ENCODE peak calls at places on chromosomes 2 and 18, in four cellular contexts. P is stomach, K is transverse colon, E is ovary. X is an unnamed sample.

GRCh38 chr2:112794131-112794733 is 9.9 kb upstream of the IL1A start:
- DNase-seq in P (peak; percentile 44), K (peak; percentile 15), E (no peak), X (no peak)

GRCh38 chr2:8672940-8673339 is 8.9 kb upstream of the ID2 start:
- DNase-seq in P (no peak), K (no peak), E (no peak), X (no peak)

GRCh38 chr2:181649436-181649979 is 7.4 kb downstream of the CERKL start:
- DNase-seq in P (no peak), K (no peak), E (no peak), X (no peak)

GRCh38 chr2:53896864-53897263 is 37.1 kb upstream of the GPR75 start:
- DNase-seq in P (no peak), K (no peak), E (no peak), X (no peak)

GRCh38 chr2:229780856-229781773 is 66.8 kb upstream of the DNER start:
- DNase-seq in P (no peak), K (no peak), E (no peak), X (no peak)

GRCh38 chr2:6452702-6453481 is 412.8 kb downstream of the CMPK2 start:
- DNase-seq in P (no peak), K (no peak), E (no peak), X (no peak)

GRCh38 chr2:177148477-177149154 is 64.0 kb upstream of the HNRNPA3 start:
- DNase-seq in P (peak; percentile 80), K (peak; percentile 84), E (peak; percentile 70), X (no peak)

GRCh38 chr2:81658227-81658626 is 1353.7 kb upstream of the LRRTM1 start:
- DNase-seq in P (no peak), K (no peak), E (no peak), X (no peak)

GRCh38 chr2:28101123-28101522 is 210.6 kb downstream of the BABAM2 start:
- DNase-seq in P (no peak), K (no peak), E (no peak), X (no peak)

GRCh38 chr18:62741118-62741566 is 25.8 kb downstream of the PHLPP1 start:
- DNase-seq in P (no peak), K (peak; percentile 42), E (no peak), X (no peak)

GRCh38 chr2:55922488-55922887 is 1.1 kb downstream of the EFEMP1 start:
- DNase-seq in P (no peak), K (no peak), E (no peak), X (no peak)
- H3K4me1 ChIP-seq in P (no peaks in the 10 kb centered on the region), K (no peaks in the 10 kb centered on the region), E (peaks cover 1% of the 10 kb centered on the region), X (peaks cover 11% of the 10 kb centered on the region)

GRCh38 chr2:234257859-234258561 is 207.5 kb downstream of the SPP2 start:
- DNase-seq in P (peak; percentile 46), K (peak; percentile 66), E (no peak), X (no peak)
- TF ChIP-seq EP300 in P (no peak), K (no peak), E (no peak), X (no peak)

GRCh38 chr2:20615466-20616241 is 35.2 kb downstream of the HS1BP3 start:
- DNase-seq in P (peak; percentile 25), K (no peak), E (peak; percentile 34), X (no peak)

GRCh38 chr2:20612835-20613341 is 38.0 kb downstream of the HS1BP3 start:
- DNase-seq in P (no peak), K (no peak), E (peak; percentile 10), X (no peak)

GRCh38 chr2:20615046-20615465 is 35.8 kb downstream of the HS1BP3 start:
- DNase-seq in P (no peak), K (peak; percentile 6), E (peak; percentile 30), X (no peak)

GRCh38 chr2:20613342-20613916 is 37.5 kb downstream of the HS1BP3 start:
- DNase-seq in P (no peak), K (no peak), E (peak; percentile 31), X (no peak)

GRCh38 chr2:20614201-20615045 is 36.5 kb downstream of the HS1BP3 start:
- DNase-seq in P (peak; percentile 69), K (peak; percentile 8), E (peak; percentile 47), X (no peak)
- H3K4me1 ChIP-seq in P (peaks cover 76% of the 10 kb centered on the region), K (peaks cover 71% of the 10 kb centered on the region), E (peaks cover 49% of the 10 kb centered on the region), X (peaks cover 100% of the 10 kb centered on the region)

DNA sequence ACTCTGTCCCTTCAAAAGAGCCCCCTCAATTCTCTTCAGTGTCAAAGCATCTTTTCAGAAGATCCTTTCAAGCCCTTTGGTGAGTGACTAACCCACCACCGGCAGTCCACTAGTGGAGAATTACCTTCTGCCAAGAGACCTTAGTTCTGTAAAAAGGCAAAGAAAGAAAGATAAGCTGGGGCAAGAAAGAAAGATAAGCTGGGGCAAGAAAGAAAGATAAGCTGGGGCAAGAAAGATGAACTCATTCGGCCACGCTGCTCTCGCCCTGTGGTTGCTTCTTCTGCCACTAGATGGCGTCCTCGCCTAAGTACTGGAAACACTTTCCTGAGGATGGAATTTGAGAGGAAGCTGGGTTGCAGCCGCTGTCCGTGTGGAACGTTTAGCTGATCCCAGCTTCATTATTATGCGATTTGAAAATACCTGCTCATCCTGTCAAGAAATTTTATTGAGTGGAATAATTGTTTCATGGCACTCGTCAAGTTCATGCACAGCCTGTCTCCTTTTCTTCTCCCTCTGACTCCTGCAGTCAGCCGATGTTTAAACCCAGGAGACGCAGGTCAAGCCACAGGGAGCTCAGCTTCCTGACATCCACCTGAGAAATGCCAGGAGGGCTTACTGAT is 17.3 kb upstream of the ANXA4 start:
- DNase-seq in P (peak; percentile 93), K (peak; percentile 89), E (peak; percentile 87), X (peak; percentile 96)
- TF ChIP-seq EP300 in P (no peak), K (no peak), E (no peak), X (no peak)

DNA sequence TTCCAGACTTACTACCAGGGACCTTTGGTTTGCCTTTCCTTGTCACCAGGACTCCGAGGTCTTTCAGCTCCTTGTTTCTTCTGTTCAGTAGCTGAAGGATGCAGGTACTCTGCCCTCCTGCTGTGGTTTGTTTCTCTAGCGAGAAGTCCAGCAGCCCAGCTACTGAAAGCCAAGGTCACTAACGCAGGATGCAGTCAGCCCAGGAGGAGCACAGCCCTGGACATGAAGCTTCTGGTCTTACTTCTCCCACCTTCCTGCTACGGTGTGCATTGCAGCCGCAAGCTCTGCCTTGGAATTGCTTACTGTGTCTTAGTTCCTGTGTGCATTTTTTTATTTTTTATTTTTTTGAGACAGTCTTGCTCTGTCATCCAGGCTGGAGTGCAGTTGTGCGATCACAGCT is 62.4 kb downstream of the DGKD start:
- DNase-seq in P (peak; percentile 45), K (no peak), E (no peak), X (no peak)
- H3K4me1 ChIP-seq in P (peaks cover 43% of the 10 kb centered on the region), K (peaks cover 41% of the 10 kb centered on the region), E (peaks cover 22% of the 10 kb centered on the region), X (peaks cover 49% of the 10 kb centered on the region)

GRCh38 chr18:59514193-59514592 is 155.1 kb upstream of the LMAN1 start:
- DNase-seq in P (no peak), K (peak; percentile 20), E (peak; percentile 82), X (no peak)

GRCh38 chr18:59515147-59515546 is 156.1 kb upstream of the LMAN1 start:
- DNase-seq in P (no peak), K (no peak), E (no peak), X (no peak)

GRCh38 chr18:59518705-59519104 is 159.6 kb upstream of the LMAN1 start:
- DNase-seq in P (no peak), K (no peak), E (no peak), X (no peak)

GRCh38 chr18:59517446-59518171 is 158.5 kb upstream of the LMAN1 start:
- DNase-seq in P (no peak), K (no peak), E (peak; percentile 47), X (no peak)

DNA sequence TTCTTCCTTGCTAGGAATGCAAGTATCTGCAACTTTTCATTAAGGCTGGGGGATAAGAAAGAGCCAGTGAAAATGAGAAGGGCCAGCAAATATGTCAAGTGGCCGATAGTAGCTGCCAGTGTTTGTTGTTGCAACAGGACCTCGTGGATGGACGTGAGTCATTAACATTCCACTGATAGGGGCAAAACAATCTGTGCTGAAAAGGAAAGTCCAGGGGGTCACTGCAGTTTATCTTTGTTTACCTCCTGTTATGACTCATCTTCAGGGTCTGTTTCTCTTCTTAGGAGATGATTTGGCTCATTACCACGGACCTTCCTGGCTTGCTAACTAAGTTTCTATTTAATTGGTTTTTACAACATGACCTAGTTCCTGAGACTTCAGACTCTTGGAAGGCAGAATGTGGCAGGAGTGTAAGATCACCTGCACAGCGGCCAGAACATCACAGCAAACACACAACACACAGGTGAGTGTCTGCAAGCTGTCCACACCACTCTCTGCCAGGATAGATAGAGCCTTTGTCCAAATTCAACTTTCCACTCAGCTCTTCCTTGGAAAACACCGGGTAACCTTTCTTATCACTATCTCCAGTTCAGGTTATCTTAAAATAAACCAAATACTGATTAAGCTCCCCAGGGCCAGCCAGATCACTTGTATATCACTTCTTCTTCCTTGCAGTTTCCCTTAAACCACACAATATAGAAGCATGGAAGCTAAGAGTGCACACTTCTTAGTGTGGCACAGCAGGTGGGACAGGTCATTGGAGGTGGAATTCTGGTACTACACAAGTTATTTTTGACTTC is 157.5 kb upstream of the LMAN1 start:
- DNase-seq in P (no peak), K (peak; percentile 16), E (peak; percentile 67), X (no peak)
- TF ChIP-seq EP300 in P (no peak), K (peak; percentile 32), E (peak; percentile 75), X (no peak)

DNA sequence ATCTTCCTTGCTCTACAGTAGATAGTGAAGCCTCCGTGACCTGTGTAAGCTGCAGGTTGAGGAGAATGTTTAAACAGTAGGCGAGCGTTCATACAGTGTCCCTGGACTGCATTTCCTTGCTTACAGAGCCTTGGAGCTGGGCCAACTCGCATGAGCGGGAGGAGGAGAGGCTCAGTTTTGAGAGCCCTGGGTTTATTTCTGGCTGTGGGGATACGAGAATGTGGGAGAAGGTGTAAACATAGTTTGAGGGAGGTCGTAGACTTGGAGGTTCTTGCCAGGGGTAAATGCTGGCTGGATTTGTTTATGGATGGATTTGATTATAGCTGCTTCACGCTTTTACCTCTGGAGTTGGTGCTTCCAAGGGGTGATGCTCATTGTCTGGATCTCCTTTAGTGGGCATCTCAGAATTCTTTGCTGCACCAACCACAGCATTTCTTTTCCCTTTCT is 20.8 kb downstream of the CRIM1 start:
- DNase-seq in P (peak; percentile 84), K (peak; percentile 86), E (peak; percentile 90), X (no peak)
- H3K4me1 ChIP-seq in P (peaks cover 48% of the 10 kb centered on the region), K (peaks cover 67% of the 10 kb centered on the region), E (peaks cover 32% of the 10 kb centered on the region), X (peaks cover 82% of the 10 kb centered on the region)

DNA sequence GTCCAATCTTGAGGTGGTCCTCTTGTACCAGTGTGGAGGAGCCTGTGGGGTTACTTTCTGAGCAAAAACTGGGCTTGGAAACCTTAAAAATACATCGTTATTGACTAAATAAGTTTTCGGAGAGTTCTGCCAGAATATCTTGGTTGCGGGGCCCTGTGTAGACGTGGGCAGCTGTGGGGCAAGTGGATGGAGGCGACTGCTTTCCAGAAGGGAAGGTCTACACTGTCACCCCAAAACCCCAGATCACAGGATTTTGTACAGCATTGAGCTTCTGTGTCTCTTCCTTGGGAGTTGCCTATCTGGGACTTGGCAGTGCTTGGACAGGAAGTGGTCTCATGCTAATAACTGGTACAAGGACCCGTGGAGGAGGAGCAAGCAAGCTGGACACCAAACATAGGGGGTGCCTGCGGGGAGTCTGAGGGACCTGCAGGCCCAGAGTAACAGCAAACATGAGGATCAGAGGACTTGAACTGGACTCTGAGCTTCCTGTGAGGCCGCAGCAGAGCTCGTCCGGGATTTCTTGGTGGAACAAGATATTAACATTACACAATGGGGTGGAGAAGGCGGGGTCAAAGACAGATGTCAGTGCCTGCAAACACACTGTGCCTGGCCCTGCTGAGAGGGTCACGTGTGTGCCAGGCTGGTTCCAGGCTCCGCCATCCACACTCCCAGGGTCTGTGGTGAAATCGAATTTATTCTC is 48.0 kb upstream of the CTLA4 start:
- DNase-seq in P (peak; percentile 55), K (no peak), E (no peak), X (peak; percentile 64)
- TF ChIP-seq EP300 in P (no peak), K (no peak), E (no peak), X (no peak)

X was measured in esophagus muscularis mucosa.